ENCODE peak calls at places on chromosomes 7 and 10, in six cellular contexts. One of them, this sample, is unnamed.

GRCh38 chr10:123150986-123151738 is 3.0 kb upstream of the BUB3 start:
- DNase-seq in H1: peak; percentile 83
- DNase-seq in right lobe of liver: no peak
- DNase-seq in B cell: peak; percentile 40
- DNase-seq in OCI-LY7: no peak
- DNase-seq in progenitor cell of endocrine pancreas: no peak
- DNase-seq in this sample: no peak

GRCh38 chr7:36736827-36737211 is 12.5 kb upstream of the AOAH start:
- DNase-seq in OCI-LY7: peak; percentile 41
- DNase-seq in B cell: peak; percentile 11
- DNase-seq in progenitor cell of endocrine pancreas: no peak
- DNase-seq in H1: no peak
- DNase-seq in right lobe of liver: no peak
- DNase-seq in this sample: no peak

GRCh38 chr7:100435401-100436304 is 644 bp downstream of the PPP1R35 start:
- DNase-seq in H1: peak; percentile 70
- DNase-seq in OCI-LY7: peak; percentile 78
- DNase-seq in progenitor cell of endocrine pancreas: peak; percentile 26
- DNase-seq in B cell: peak; percentile 78
- DNase-seq in right lobe of liver: peak; percentile 76
- DNase-seq in this sample: no peak

GRCh38 chr7:150406565-150407421 is 27.7 kb downstream of the ZNF775 start:
- DNase-seq in H1: no peak
- DNase-seq in OCI-LY7: peak; percentile 78
- DNase-seq in B cell: peak; percentile 80
- DNase-seq in right lobe of liver: peak; percentile 49
- DNase-seq in progenitor cell of endocrine pancreas: no peak
- DNase-seq in this sample: no peak

GRCh38 chr7:141586878-141587277 is 35.7 kb downstream of the AGK start:
- DNase-seq in H1: no peak
- DNase-seq in right lobe of liver: no peak
- DNase-seq in OCI-LY7: no peak
- DNase-seq in progenitor cell of endocrine pancreas: no peak
- DNase-seq in B cell: no peak
- DNase-seq in this sample: no peak

GRCh38 chr10:86202226-86202625 is 164.4 kb downstream of the GRID1 start:
- DNase-seq in H1: no peak
- DNase-seq in OCI-LY7: no peak
- DNase-seq in B cell: no peak
- DNase-seq in progenitor cell of endocrine pancreas: no peak
- DNase-seq in right lobe of liver: no peak
- DNase-seq in this sample: no peak

GRCh38 chr7:11188529-11189310 is 215.0 kb downstream of the PHF14 start:
- DNase-seq in progenitor cell of endocrine pancreas: no peak
- DNase-seq in right lobe of liver: no peak
- DNase-seq in OCI-LY7: no peak
- DNase-seq in H1: no peak
- DNase-seq in B cell: no peak
- DNase-seq in this sample: no peak

GRCh38 chr10:8137272-8137680 is 82.8 kb downstream of the GATA3 start:
- DNase-seq in right lobe of liver: no peak
- DNase-seq in OCI-LY7: no peak
- DNase-seq in B cell: no peak
- DNase-seq in H1: no peak
- DNase-seq in progenitor cell of endocrine pancreas: no peak
- DNase-seq in this sample: no peak

GRCh38 chr7:92731327-92732063 is 104.9 kb downstream of the CDK6 start:
- DNase-seq in B cell: no peak
- DNase-seq in H1: no peak
- DNase-seq in progenitor cell of endocrine pancreas: no peak
- DNase-seq in right lobe of liver: no peak
- DNase-seq in OCI-LY7: peak; percentile 38
- DNase-seq in this sample: no peak

GRCh38 chr10:46523119-46523880 is 33.2 kb downstream of the GPRIN2 start:
- DNase-seq in right lobe of liver: peak; percentile 54
- DNase-seq in B cell: no peak
- DNase-seq in OCI-LY7: no peak
- DNase-seq in H1: no peak
- DNase-seq in progenitor cell of endocrine pancreas: no peak
- DNase-seq in this sample: no peak

GRCh38 chr7:156232931-156233705 is 407.5 kb upstream of the RNF32 start:
- DNase-seq in right lobe of liver: no peak
- DNase-seq in H1: peak; percentile 42
- DNase-seq in OCI-LY7: no peak
- DNase-seq in B cell: no peak
- DNase-seq in progenitor cell of endocrine pancreas: no peak
- DNase-seq in this sample: no peak

GRCh38 chr7:75776295-75776971 is 4.4 kb upstream of the CCL26 start:
- DNase-seq in progenitor cell of endocrine pancreas: no peak
- DNase-seq in right lobe of liver: no peak
- DNase-seq in OCI-LY7: no peak
- DNase-seq in B cell: no peak
- DNase-seq in H1: no peak
- DNase-seq in this sample: no peak

GRCh38 chr7:63925626-63926460 is 72.8 kb upstream of the ZNF722 start:
- DNase-seq in B cell: peak; percentile 79
- DNase-seq in H1: no peak
- DNase-seq in OCI-LY7: no peak
- DNase-seq in right lobe of liver: peak; percentile 97
- DNase-seq in progenitor cell of endocrine pancreas: no peak
- DNase-seq in this sample: no peak

GRCh38 chr7:66355762-66356161 is 150.6 kb downstream of the TPST1 start:
- DNase-seq in OCI-LY7: no peak
- DNase-seq in progenitor cell of endocrine pancreas: no peak
- DNase-seq in right lobe of liver: no peak
- DNase-seq in B cell: no peak
- DNase-seq in H1: no peak
- DNase-seq in this sample: no peak

GRCh38 chr10:77974396-77975074 is 48.0 kb upstream of the DLG5 start:
- DNase-seq in OCI-LY7: peak; percentile 6
- DNase-seq in H1: peak; percentile 66
- DNase-seq in B cell: no peak
- DNase-seq in right lobe of liver: no peak
- DNase-seq in progenitor cell of endocrine pancreas: no peak
- DNase-seq in this sample: peak; percentile 32

GRCh38 chr10:78905015-78905939 is 163.5 kb upstream of the ZMIZ1 start:
- DNase-seq in H1: peak; percentile 37
- DNase-seq in B cell: no peak
- DNase-seq in progenitor cell of endocrine pancreas: no peak
- DNase-seq in right lobe of liver: peak; percentile 8
- DNase-seq in OCI-LY7: no peak
- DNase-seq in this sample: no peak

GRCh38 chr7:51121945-51122425 is 194.6 kb downstream of the COBL start:
- DNase-seq in OCI-LY7: peak; percentile 7
- DNase-seq in B cell: no peak
- DNase-seq in H1: peak; percentile 41
- DNase-seq in right lobe of liver: no peak
- DNase-seq in progenitor cell of endocrine pancreas: no peak
- DNase-seq in this sample: peak; percentile 4

GRCh38 chr7:140212100-140212881 is 35.5 kb upstream of the KDM7A start:
- DNase-seq in right lobe of liver: no peak
- DNase-seq in H1: no peak
- DNase-seq in OCI-LY7: no peak
- DNase-seq in progenitor cell of endocrine pancreas: no peak
- DNase-seq in B cell: no peak
- DNase-seq in this sample: no peak

DNA sequence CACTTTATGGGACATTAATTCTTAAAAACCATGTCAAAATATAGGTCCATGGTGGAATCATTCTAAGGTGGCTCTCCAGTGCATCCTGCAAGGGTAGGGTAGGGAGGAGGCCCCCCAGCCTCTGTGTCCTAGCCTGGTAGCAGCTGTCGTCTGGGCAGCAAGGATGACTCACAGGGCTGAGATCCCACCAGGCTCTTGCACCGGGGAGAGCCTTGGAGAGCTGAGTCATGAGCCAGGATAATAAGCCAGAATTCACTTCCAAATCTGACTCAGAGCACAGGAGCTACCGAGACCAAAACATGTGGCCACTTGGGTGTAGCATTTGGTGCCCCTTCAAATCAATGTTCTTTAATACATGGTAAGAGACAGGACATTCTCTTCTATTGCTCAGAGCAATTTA is 298.5 kb downstream of the NEBL start:
- DNase-seq in progenitor cell of endocrine pancreas: no peak
- DNase-seq in B cell: no peak
- DNase-seq in right lobe of liver: no peak
- DNase-seq in OCI-LY7: no peak
- DNase-seq in H1: no peak
- DNase-seq in this sample: no peak
- TF ChIP-seq CTCF in progenitor cell of endocrine pancreas: no peak
- TF ChIP-seq CTCF in B cell: no peak
- TF ChIP-seq CTCF in right lobe of liver: no peak
- TF ChIP-seq CTCF in OCI-LY7: no peak
- TF ChIP-seq CTCF in H1: no peak
- TF ChIP-seq CTCF in this sample: no peak

GRCh38 chr10:30494558-30494957 is 60.6 kb downstream of the MAP3K8 start:
- DNase-seq in right lobe of liver: no peak
- DNase-seq in OCI-LY7: peak; percentile 45
- DNase-seq in B cell: no peak
- DNase-seq in H1: no peak
- DNase-seq in progenitor cell of endocrine pancreas: no peak
- DNase-seq in this sample: no peak

GRCh38 chr10:30495687-30496086 is 61.7 kb downstream of the MAP3K8 start:
- DNase-seq in H1: no peak
- DNase-seq in progenitor cell of endocrine pancreas: no peak
- DNase-seq in right lobe of liver: no peak
- DNase-seq in OCI-LY7: no peak
- DNase-seq in B cell: no peak
- DNase-seq in this sample: no peak

GRCh38 chr10:30491204-30491603 is 57.2 kb downstream of the MAP3K8 start:
- DNase-seq in B cell: no peak
- DNase-seq in H1: no peak
- DNase-seq in right lobe of liver: no peak
- DNase-seq in OCI-LY7: no peak
- DNase-seq in progenitor cell of endocrine pancreas: no peak
- DNase-seq in this sample: no peak

GRCh38 chr10:30491832-30492530 is 58.0 kb downstream of the MAP3K8 start:
- DNase-seq in H1: no peak
- DNase-seq in progenitor cell of endocrine pancreas: no peak
- DNase-seq in B cell: no peak
- DNase-seq in right lobe of liver: no peak
- DNase-seq in OCI-LY7: peak; percentile 25
- DNase-seq in this sample: no peak

DNA sequence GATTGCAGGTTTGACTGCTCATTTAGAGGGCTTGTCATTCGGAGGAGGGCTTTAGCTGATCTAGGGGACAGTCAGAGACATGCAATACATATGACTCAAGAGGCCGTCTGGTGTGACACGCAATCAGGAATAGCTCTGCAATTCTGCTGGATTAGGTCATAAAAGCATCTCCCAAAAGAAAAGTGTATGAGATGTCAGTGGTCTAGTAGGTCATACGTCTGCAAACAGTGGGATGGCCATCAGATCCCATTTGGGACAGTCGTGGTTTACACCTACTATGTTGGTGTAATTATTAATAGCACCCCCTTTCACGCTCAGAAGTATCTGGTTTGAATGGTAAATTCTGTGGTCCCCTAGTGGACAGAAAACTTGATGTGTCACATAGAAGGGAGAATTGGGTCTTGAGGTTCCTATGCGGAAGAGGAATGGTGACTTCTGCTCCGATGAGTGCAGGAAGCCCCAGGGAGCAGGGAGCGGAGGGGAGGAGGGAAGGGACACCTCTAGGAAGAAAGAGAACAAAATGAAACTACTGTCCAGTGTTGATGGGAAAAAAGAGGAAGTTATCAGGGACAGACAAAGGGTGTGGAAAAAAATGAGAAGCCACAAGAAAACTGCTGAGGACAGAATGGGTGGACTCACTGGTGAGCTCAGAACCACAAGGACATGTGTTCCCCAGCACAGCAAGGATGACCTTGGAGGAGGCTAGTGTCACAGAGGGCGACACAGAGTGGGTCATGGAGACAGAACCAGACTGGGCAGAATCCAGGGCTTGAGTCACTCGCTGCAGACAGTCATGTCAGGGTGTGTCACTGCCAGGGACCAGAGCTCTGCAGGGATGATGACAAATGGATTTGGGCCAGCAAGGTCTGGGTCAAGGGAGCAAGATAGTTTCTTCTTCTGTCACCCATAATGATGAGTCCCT is 59.9 kb downstream of the MAP3K8 start:
- DNase-seq in progenitor cell of endocrine pancreas: no peak
- DNase-seq in H1: no peak
- DNase-seq in B cell: no peak
- DNase-seq in right lobe of liver: peak; percentile 53
- DNase-seq in OCI-LY7: peak; percentile 43
- DNase-seq in this sample: no peak
- TF ChIP-seq CTCF in progenitor cell of endocrine pancreas: no peak
- TF ChIP-seq CTCF in H1: no peak
- TF ChIP-seq CTCF in B cell: peak; percentile 42
- TF ChIP-seq CTCF in right lobe of liver: no peak
- TF ChIP-seq CTCF in OCI-LY7: peak; percentile 71
- TF ChIP-seq CTCF in this sample: peak; percentile 31

DNA sequence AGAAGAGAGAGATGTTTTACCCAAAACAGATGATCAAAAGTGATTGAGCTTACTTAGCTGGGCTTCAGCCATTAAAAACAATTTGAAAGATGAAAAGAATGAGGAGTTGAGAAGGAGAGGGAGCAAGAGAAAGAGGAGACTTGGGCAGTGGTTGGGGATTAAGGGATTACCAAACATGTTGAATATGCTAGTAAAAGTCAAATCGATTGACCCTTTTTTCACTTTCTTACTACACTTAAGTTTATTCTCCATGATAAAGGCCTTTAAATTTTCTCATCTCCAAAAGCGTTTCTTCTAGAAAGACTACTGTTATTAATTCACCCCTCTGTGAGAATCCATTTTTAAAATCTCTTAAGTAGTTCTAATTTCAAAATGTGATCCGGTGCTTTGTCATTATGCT is 1254.0 kb upstream of the PHF14 start:
- DNase-seq in right lobe of liver: no peak
- DNase-seq in progenitor cell of endocrine pancreas: no peak
- DNase-seq in OCI-LY7: no peak
- DNase-seq in B cell: no peak
- DNase-seq in H1: no peak
- DNase-seq in this sample: no peak
- TF ChIP-seq CTCF in right lobe of liver: no peak
- TF ChIP-seq CTCF in progenitor cell of endocrine pancreas: no peak
- TF ChIP-seq CTCF in OCI-LY7: no peak
- TF ChIP-seq CTCF in B cell: no peak
- TF ChIP-seq CTCF in H1: no peak
- TF ChIP-seq CTCF in this sample: no peak

DNA sequence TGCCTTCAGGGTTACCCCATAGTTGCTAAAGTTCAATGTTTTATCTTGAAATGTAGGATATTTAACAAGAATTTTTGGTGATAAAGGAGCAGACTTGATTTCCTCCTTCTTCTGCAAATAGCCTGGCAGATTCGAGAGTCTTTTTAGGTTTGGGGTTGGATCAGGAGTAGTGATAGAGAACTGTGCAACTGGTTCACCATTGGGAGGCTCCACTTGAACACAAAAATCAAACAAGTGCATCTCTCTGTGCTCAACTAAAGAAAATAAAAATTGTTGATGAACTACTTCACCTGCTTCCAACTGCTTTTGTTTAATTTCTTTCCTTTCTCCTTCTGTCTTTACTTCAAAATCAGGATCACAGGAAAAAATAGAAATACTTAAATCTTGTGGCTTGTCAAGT is 58.5 kb downstream of the MACC1 start:
- DNase-seq in right lobe of liver: no peak
- DNase-seq in H1: no peak
- DNase-seq in progenitor cell of endocrine pancreas: no peak
- DNase-seq in B cell: no peak
- DNase-seq in OCI-LY7: peak; percentile 19
- DNase-seq in this sample: no peak
- TF ChIP-seq CTCF in right lobe of liver: no peak
- TF ChIP-seq CTCF in H1: no peak
- TF ChIP-seq CTCF in progenitor cell of endocrine pancreas: no peak
- TF ChIP-seq CTCF in B cell: peak; percentile 29
- TF ChIP-seq CTCF in OCI-LY7: peak; percentile 64
- TF ChIP-seq CTCF in this sample: no peak

This sample was measured in neural crest cell.